ENCODE peak calls at places on chromosomes 16 and 17, in eight cellular contexts. I is uterus, R is left ventricle myocardium inferior, O is transverse colon, J is breast epithelium, Q is thoracic aorta, H is ascending aorta, D is keratinocyte. Z is an unnamed sample. For H3K4me1, the result is how much of the 10 kb centered on the place peaks cover.

GRCh38 chr16:31216552-31217530 is at the start of gene PYDC1:
- DNase-seq in I (no peak), R (no peak), O (no peak), J (no peak), Q (no peak), H (no peak), D (no peak), Z (no peak)

GRCh38 chr16:72174726-72175125 is 2.8 kb upstream of the PMFBP1 start:
- DNase-seq in I (no peak), R (no peak), O (no peak), J (no peak), Q (no peak), H (no peak), D (no peak), Z (no peak)

GRCh38 chr17:4152471-4152870 is 9.5 kb downstream of the CYB5D2 start:
- DNase-seq in I (no peak), R (no peak), O (no peak), J (no peak), Q (no peak), H (no peak), D (no peak), Z (no peak)

GRCh38 chr17:10843806-10844205 is 5.9 kb upstream of the PIRT start:
- DNase-seq in I (no peak), R (no peak), O (peak), J (no peak), Q (no peak), H (no peak), D (no peak), Z (no peak)

GRCh38 chr17:7394452-7395191 is at the start of gene PLSCR3:
- DNase-seq in I (peak), R (peak), O (peak), J (peak), Q (peak), H (peak), D (no peak), Z (peak)

GRCh38 chr17:69672924-69673323 is 258.4 kb downstream of the MAP2K6 start:
- DNase-seq in I (no peak), R (no peak), O (no peak), J (no peak), Q (no peak), H (no peak), D (peak), Z (no peak)

GRCh38 chr16:64416232-64417010 is 705.4 kb downstream of the CDH11 start:
- DNase-seq in I (no peak), R (no peak), O (no peak), J (no peak), Q (no peak), H (no peak), D (no peak), Z (no peak)

GRCh38 chr17:44086364-44087311 is 16.1 kb downstream of the G6PC3 start:
- DNase-seq in I (peak), R (no peak), O (no peak), J (no peak), Q (peak), H (no peak), D (peak), Z (peak)

GRCh38 chr16:2160915-2161551 is 5.5 kb downstream of the TRAF7 start:
- DNase-seq in I (peak), R (peak), O (peak), J (no peak), Q (no peak), H (no peak), D (no peak), Z (peak)

GRCh38 chr17:58308985-58309917 is 19.3 kb downstream of the TSPOAP1 start:
- DNase-seq in I (no peak), R (no peak), O (no peak), J (no peak), Q (no peak), H (no peak), D (no peak), Z (no peak)

GRCh38 chr16:89325861-89326471 is 108.5 kb downstream of the ZNF778 start:
- DNase-seq in I (peak), R (peak), O (peak), J (no peak), Q (no peak), H (no peak), D (no peak), Z (peak)

GRCh38 chr16:71288570-71288889 is 672 bp downstream of the CMTR2 start:
- DNase-seq in I (no peak), R (no peak), O (no peak), J (no peak), Q (no peak), H (no peak), D (no peak), Z (no peak)

GRCh38 chr16:89270666-89271345 is 53.3 kb downstream of the ZNF778 start:
- DNase-seq in I (no peak), R (no peak), O (no peak), J (no peak), Q (no peak), H (no peak), D (no peak), Z (no peak)

GRCh38 chr16:30744146-30744545 is 4.1 kb upstream of the PHKG2 start:
- DNase-seq in I (no peak), R (peak), O (no peak), J (no peak), Q (no peak), H (no peak), D (no peak), Z (peak)

GRCh38 chr17:69090365-69090764 is 29.6 kb upstream of the ABCA9 start:
- DNase-seq in I (no peak), R (no peak), O (no peak), J (no peak), Q (no peak), H (no peak), D (no peak), Z (no peak)

GRCh38 chr17:58305626-58306025 is 23.0 kb downstream of the TSPOAP1 start:
- DNase-seq in I (no peak), R (no peak), O (no peak), J (no peak), Q (no peak), H (no peak), D (no peak), Z (no peak)

GRCh38 chr17:1929896-1930750 is 95.0 kb downstream of the RTN4RL1 start:
- DNase-seq in I (no peak), R (no peak), O (no peak), J (no peak), Q (no peak), H (no peak), D (no peak), Z (no peak)

GRCh38 chr16:55384848-55385247 is 60.8 kb downstream of the IRX6 start:
- DNase-seq in I (no peak), R (no peak), O (no peak), J (no peak), Q (no peak), H (no peak), D (no peak), Z (no peak)

GRCh38 chr16:10083301-10083700 is 98.9 kb downstream of the GRIN2A start:
- DNase-seq in I (no peak), R (no peak), O (no peak), J (no peak), Q (no peak), H (no peak), D (no peak), Z (no peak)

GRCh38 chr17:80618304-80618703 is 73.7 kb downstream of the RPTOR start:
- DNase-seq in I (no peak), R (no peak), O (no peak), J (no peak), Q (no peak), H (no peak), D (no peak), Z (no peak)

GRCh38 chr16:20568404-20568803 is 7.8 kb downstream of the ACSM2B start:
- DNase-seq in I (no peak), R (no peak), O (no peak), J (no peak), Q (no peak), H (no peak), D (no peak), Z (no peak)

GRCh38 chr16:66334856-66335255 is 31.6 kb upstream of the CDH5 start:
- DNase-seq in I (no peak), R (no peak), O (no peak), J (no peak), Q (no peak), H (no peak), D (no peak), Z (no peak)

GRCh38 chr16:30110661-30111060 is 2.7 kb downstream of the GDPD3 start:
- DNase-seq in I (no peak), R (no peak), O (no peak), J (no peak), Q (no peak), H (no peak), D (no peak), Z (no peak)

GRCh38 chr16:716768-717325 is 1.9 kb downstream of the METRN start:
- DNase-seq in I (no peak), R (no peak), O (no peak), J (no peak), Q (no peak), H (no peak), D (no peak), Z (no peak)

GRCh38 chr16:46932802-46933201 is 40.7 kb downstream of the DNAJA2 start:
- DNase-seq in I (no peak), R (no peak), O (no peak), J (no peak), Q (no peak), H (no peak), D (no peak), Z (no peak)

GRCh38 chr17:50081757-50082156 is 13.4 kb upstream of the PDK2 start:
- DNase-seq in I (no peak), R (no peak), O (no peak), J (no peak), Q (no peak), H (no peak), D (no peak), Z (no peak)

GRCh38 chr16:10944249-10945064 is at the start of gene CLEC16A:
- DNase-seq in I (peak), R (peak), O (peak), J (peak), Q (peak), H (peak), D (peak), Z (peak)

GRCh38 chr16:14179116-14179515 is 108.0 kb downstream of the MRTFB start:
- DNase-seq in I (no peak), R (no peak), O (no peak), J (no peak), Q (no peak), H (no peak), D (no peak), Z (no peak)

GRCh38 chr16:74169687-74170522 is 126.7 kb upstream of the PSMD7 start:
- DNase-seq in I (no peak), R (no peak), O (no peak), J (no peak), Q (no peak), H (no peak), D (no peak), Z (no peak)

GRCh38 chr17:49210158-49211029 is at the start of the genes ABI3 and GNGT2:
- DNase-seq in I (peak), R (peak), O (peak), J (no peak), Q (no peak), H (no peak), D (no peak), Z (peak)

GRCh38 chr17:75679706-75680201 is 12.6 kb downstream of the SAP30BP start:
- DNase-seq in I (peak), R (no peak), O (peak), J (no peak), Q (no peak), H (no peak), D (no peak), Z (peak)

GRCh38 chr16:66474750-66475199 is 47.7 kb downstream of the BEAN1 start:
- DNase-seq in I (no peak), R (no peak), O (peak), J (no peak), Q (no peak), H (no peak), D (no peak), Z (no peak)

GRCh38 chr16:81190667-81191066 is 47.8 kb upstream of the BCO1 start:
- DNase-seq in I (no peak), R (no peak), O (no peak), J (no peak), Q (no peak), H (no peak), D (no peak), Z (no peak)

GRCh38 chr16:64253525-64253924 is 868.3 kb downstream of the CDH11 start:
- DNase-seq in I (no peak), R (no peak), O (no peak), J (no peak), Q (no peak), H (no peak), D (no peak), Z (no peak)

DNA sequence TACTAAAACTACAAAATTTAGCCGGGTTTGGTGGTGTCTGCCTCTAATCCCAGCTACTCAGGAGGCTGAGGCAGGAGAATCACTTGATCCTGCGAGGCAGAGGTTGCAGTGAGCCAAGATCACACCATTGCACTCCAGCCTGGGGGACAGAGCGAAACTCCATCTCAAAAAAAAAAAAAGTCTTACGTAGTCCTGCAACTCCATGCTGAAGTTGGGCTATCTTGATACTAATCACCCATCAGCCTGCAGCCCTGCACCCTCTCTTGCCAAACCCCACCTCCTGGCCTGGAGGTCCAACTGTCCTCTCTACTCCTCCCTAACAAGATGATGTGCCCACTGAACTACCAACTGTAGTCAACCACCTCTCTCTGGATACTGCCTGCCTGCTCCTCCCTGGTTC is 4.8 kb downstream of the TMEM170A start:
- DNase-seq in I (no peak), R (no peak), O (no peak), J (no peak), Q (no peak), H (no peak), D (no peak), Z (no peak)
- H3K4me1 ChIP-seq in I (under half), R (half or more), O (half or more), J (under half), Q (under half), H (under half), D (under half), Z (half or more)

GRCh38 chr17:57211543-57211942 is 44.8 kb upstream of the MSI2 start:
- DNase-seq in I (no peak), R (no peak), O (no peak), J (no peak), Q (no peak), H (no peak), D (no peak), Z (no peak)
- H3K27ac ChIP-seq in I (no peak), R (no peak), O (no peak), J (no peak), Q (peak), H (no peak), D (peak), Z (no peak)

GRCh38 chr16:4623593-4623992 is 1.0 kb upstream of the MGRN1 start:
- DNase-seq in I (no peak), R (no peak), O (no peak), J (no peak), Q (no peak), H (no peak), D (no peak), Z (no peak)
- H3K4me3 ChIP-seq in I (no peak), R (no peak), O (no peak), J (no peak), Q (peak), H (peak), D (no peak), Z (no peak)

GRCh38 chr17:28551421-28552186 is 820 bp downstream of the UNC119 start:
- DNase-seq in I (no peak), R (no peak), O (no peak), J (no peak), Q (no peak), H (no peak), D (no peak), Z (no peak)
- H3K4me1 ChIP-seq in I (under half), R (half or more), O (under half), J (under half), Q (under half), H (under half), D (under half), Z (under half)

GRCh38 chr17:66701462-66701861 is 133.5 kb upstream of the CACNG5 start:
- DNase-seq in I (no peak), R (no peak), O (no peak), J (no peak), Q (no peak), H (no peak), D (no peak), Z (no peak)
- H3K27ac ChIP-seq in I (no peak), R (no peak), O (no peak), J (no peak), Q (no peak), H (no peak), D (no peak), Z (no peak)

GRCh38 chr17:31308935-31309334 is 4.9 kb downstream of the EVI2B start:
- DNase-seq in I (no peak), R (no peak), O (no peak), J (no peak), Q (no peak), H (no peak), D (no peak), Z (no peak)
- H3K4me3 ChIP-seq in I (no peak), R (no peak), O (no peak), J (no peak), Q (peak), H (no peak), D (no peak), Z (no peak)

GRCh38 chr17:47159315-47159714 is 29.8 kb downstream of the CDC27 start:
- DNase-seq in I (no peak), R (no peak), O (no peak), J (no peak), Q (no peak), H (no peak), D (no peak), Z (no peak)

GRCh38 chr17:47161988-47162622 is 27.0 kb downstream of the CDC27 start:
- DNase-seq in I (no peak), R (no peak), O (no peak), J (no peak), Q (no peak), H (no peak), D (no peak), Z (no peak)

GRCh38 chr17:47165137-47165536 is 24.0 kb downstream of the CDC27 start:
- DNase-seq in I (no peak), R (no peak), O (no peak), J (no peak), Q (no peak), H (no peak), D (no peak), Z (no peak)

DNA sequence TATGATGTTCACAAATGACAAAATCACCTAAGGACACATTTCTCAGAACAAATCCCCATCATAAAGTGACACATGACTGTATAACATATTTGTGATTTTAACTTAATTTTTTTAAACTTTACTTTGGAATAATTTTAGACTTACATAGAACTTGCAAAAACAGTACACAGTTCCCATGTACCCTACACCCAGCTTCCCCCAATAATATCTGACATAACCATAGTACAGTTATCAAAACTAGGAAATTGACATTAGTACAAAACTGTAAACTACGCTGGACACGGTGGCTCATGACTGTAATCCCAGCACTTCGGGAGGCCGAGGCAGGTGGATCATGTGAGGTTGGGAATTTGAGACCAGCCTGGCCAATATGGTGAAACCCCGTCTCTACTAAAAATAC is 24.8 kb downstream of the CDC27 start:
- DNase-seq in I (no peak), R (no peak), O (no peak), J (no peak), Q (no peak), H (no peak), D (no peak), Z (no peak)
- H3K4me1 ChIP-seq in I (under half), R (half or more), O (under half), J (under half), Q (under half), H (under half), D (under half), Z (under half)

Z was measured in heart left ventricle.